ENCODE peak calls at places on chromosomes 5 and 9, in six cellular contexts. J, C, X, N, F and W are unnamed samples.

GRCh38 chr5:92371889-92372235 is 988.7 kb upstream of the ARRDC3 start:
- DNase-seq in J (no peak), C (no peak), X (no peak), N (no peak), F (no peak), W (no peak)

GRCh38 chr5:172920447-172920849 is 38.8 kb upstream of the RPL26L1 start:
- DNase-seq in J (peak; percentile 95), C (no peak), X (no peak), N (no peak), F (peak; percentile 97), W (no peak)

GRCh38 chr9:101026824-101027223 is 1.7 kb upstream of the PLPPR1 start:
- DNase-seq in J (no peak), C (no peak), X (no peak), N (no peak), F (no peak), W (no peak)

GRCh38 chr9:114370985-114371335 is 16.8 kb downstream of the AKNA start:
- DNase-seq in J (no peak), C (no peak), X (no peak), N (no peak), F (no peak), W (no peak)

GRCh38 chr9:129170229-129170628 is 7.8 kb downstream of the IER5L start:
- DNase-seq in J (peak; percentile 26), C (no peak), X (no peak), N (no peak), F (peak; percentile 49), W (no peak)

GRCh38 chr5:150272531-150272930 is 17.0 kb downstream of the CAMK2A start:
- DNase-seq in J (peak; percentile 70), C (no peak), X (no peak), N (no peak), F (peak; percentile 45), W (no peak)

GRCh38 chr5:41637869-41638268 is 127.5 kb upstream of the PLCXD3 start:
- DNase-seq in J (no peak), C (no peak), X (no peak), N (no peak), F (no peak), W (no peak)

GRCh38 chr5:9196403-9197224 is 349.3 kb downstream of the SEMA5A start:
- DNase-seq in J (peak; percentile 23), C (no peak), X (no peak), N (no peak), F (peak; percentile 79), W (no peak)

GRCh38 chr5:78705826-78706225 is 57.3 kb upstream of the LHFPL2 start:
- DNase-seq in J (no peak), C (no peak), X (no peak), N (no peak), F (no peak), W (no peak)

GRCh38 chr9:137293482-137294090 is 8.5 kb downstream of the NRARP start:
- DNase-seq in J (no peak), C (no peak), X (no peak), N (no peak), F (peak; percentile 22), W (no peak)

GRCh38 chr5:154866841-154867240 is 8.4 kb downstream of the CNOT8 start:
- DNase-seq in J (no peak), C (no peak), X (no peak), N (no peak), F (no peak), W (no peak)

GRCh38 chr9:8074645-8075044 is 275.1 kb upstream of the DMAC1 start:
- DNase-seq in J (no peak), C (no peak), X (no peak), N (no peak), F (no peak), W (no peak)

GRCh38 chr9:100473271-100474081 is 527 bp downstream of the TMEFF1 start:
- DNase-seq in J (peak; percentile 35), C (peak; percentile 10), X (no peak), N (no peak), F (peak; percentile 16), W (peak; percentile 17)

GRCh38 chr9:87682085-87682484 is 43.8 kb upstream of the CTSL start:
- DNase-seq in J (no peak), C (no peak), X (no peak), N (no peak), F (peak; percentile 22), W (no peak)

GRCh38 chr5:151222769-151223446 is 984 bp downstream of the CCDC69 start:
- DNase-seq in J (peak; percentile 48), C (no peak), X (no peak), N (peak; percentile 87), F (peak; percentile 13), W (no peak)

GRCh38 chr5:158951951-158952545 is 147.7 kb downstream of the EBF1 start:
- DNase-seq in J (no peak), C (no peak), X (no peak), N (no peak), F (no peak), W (no peak)

GRCh38 chr5:170497311-170498038 is 6.3 kb upstream of the KCNIP1 start:
- DNase-seq in J (peak; percentile 29), C (no peak), X (no peak), N (no peak), F (no peak), W (no peak)

GRCh38 chr9:16308645-16309044 is 561.8 kb downstream of the BNC2 start:
- DNase-seq in J (no peak), C (no peak), X (no peak), N (no peak), F (no peak), W (no peak)

GRCh38 chr9:123335227-123335985 is 20.6 kb upstream of the CRB2 start:
- DNase-seq in J (peak; percentile 73), C (no peak), X (peak; percentile 75), N (peak; percentile 65), F (peak; percentile 71), W (no peak)

GRCh38 chr9:4517274-4517673 is 27.0 kb downstream of the SLC1A1 start:
- DNase-seq in J (no peak), C (no peak), X (no peak), N (no peak), F (no peak), W (no peak)

GRCh38 chr5:52262844-52263243 is 524.9 kb upstream of the ITGA1 start:
- DNase-seq in J (no peak), C (no peak), X (no peak), N (no peak), F (no peak), W (no peak)

GRCh38 chr9:29514336-29514735 is 1941.1 kb upstream of the C9orf72 start:
- DNase-seq in J (no peak), C (no peak), X (no peak), N (no peak), F (peak; percentile 0), W (no peak)

GRCh38 chr5:106521701-106522100 is 1149.0 kb downstream of the EFNA5 start:
- DNase-seq in J (peak; percentile 26), C (no peak), X (peak; percentile 15), N (no peak), F (peak; percentile 40), W (no peak)

GRCh38 chr9:136854113-136854841 is 2.1 kb downstream of the MAMDC4 start:
- DNase-seq in J (no peak), C (no peak), X (no peak), N (no peak), F (no peak), W (no peak)

GRCh38 chr9:130997925-130998595 is 10.9 kb upstream of the LAMC3 start:
- DNase-seq in J (peak; percentile 67), C (no peak), X (no peak), N (peak; percentile 38), F (peak; percentile 60), W (no peak)

GRCh38 chr9:78286125-78286524 is 10.8 kb upstream of the PSAT1 start:
- DNase-seq in J (no peak), C (no peak), X (no peak), N (no peak), F (no peak), W (no peak)

GRCh38 chr9:37443566-37443965 is 21.1 kb downstream of the GRHPR start:
- DNase-seq in J (no peak), C (no peak), X (no peak), N (no peak), F (no peak), W (no peak)

GRCh38 chr5:66807743-66808142 is 211.6 kb downstream of the MAST4 start:
- DNase-seq in J (peak; percentile 72), C (no peak), X (no peak), N (no peak), F (peak; percentile 65), W (no peak)

GRCh38 chr9:21557428-21557768 is 75.3 kb upstream of the IFNE start:
- DNase-seq in J (no peak), C (no peak), X (no peak), N (no peak), F (no peak), W (no peak)

GRCh38 chr5:107103522-107103921 is 567.2 kb downstream of the EFNA5 start:
- DNase-seq in J (no peak), C (no peak), X (no peak), N (no peak), F (no peak), W (no peak)

GRCh38 chr5:132505641-132506040 is 15.1 kb upstream of the IRF1 start:
- DNase-seq in J (no peak), C (no peak), X (no peak), N (no peak), F (no peak), W (no peak)

GRCh38 chr9:130893250-130894101 is 3.1 kb downstream of the QRFP start:
- DNase-seq in J (no peak), C (no peak), X (no peak), N (peak; percentile 69), F (no peak), W (no peak)

GRCh38 chr9:118643118-118643517 is 726.1 kb downstream of the BRINP1 start:
- DNase-seq in J (no peak), C (no peak), X (peak; percentile 27), N (peak; percentile 86), F (no peak), W (no peak)